ENCODE peak calls at places on chromosomes 5 and 9, in six cellular contexts. O, Y, X, Q, J and G are unnamed samples.

GRCh38 chr5:174251305-174251704 is 205.8 kb downstream of the NSG2 start:
- DNase-seq in O (no peak), Y (no peak), X (no peak), Q (no peak), J (no peak), G (no peak)

GRCh38 chr9:127931092-127931881 is 710 bp upstream of the PIP5KL1 start:
- DNase-seq in O (no peak), Y (peak; percentile 61), X (no peak), Q (peak; percentile 50), J (no peak), G (no peak)

GRCh38 chr5:59843511-59844230 is 49.9 kb downstream of the PDE4D start:
- DNase-seq in O (no peak), Y (no peak), X (no peak), Q (peak; percentile 0), J (no peak), G (no peak)

GRCh38 chr5:179160584-179160983 is 100.4 kb downstream of the ZNF354C start:
- DNase-seq in O (no peak), Y (no peak), X (no peak), Q (no peak), J (no peak), G (no peak)

GRCh38 chr9:111691686-111692329 is 30.4 kb downstream of the GNG10 start:
- DNase-seq in O (no peak), Y (peak; percentile 16), X (no peak), Q (peak; percentile 52), J (no peak), G (no peak)

GRCh38 chr9:4297795-4298254 is 2.0 kb downstream of the GLIS3 start:
- DNase-seq in O (peak; percentile 34), Y (peak; percentile 4), X (no peak), Q (peak; percentile 39), J (no peak), G (peak; percentile 34)

GRCh38 chr5:35198096-35198495 is 32.2 kb downstream of the PRLR start:
- DNase-seq in O (no peak), Y (no peak), X (no peak), Q (peak; percentile 24), J (no peak), G (no peak)

GRCh38 chr5:167861134-167861930 is 430.1 kb upstream of the WWC1 start:
- DNase-seq in O (no peak), Y (no peak), X (no peak), Q (no peak), J (no peak), G (no peak)

GRCh38 chr5:85278193-85278592 is 893.5 kb upstream of the EDIL3 start:
- DNase-seq in O (no peak), Y (no peak), X (no peak), Q (no peak), J (peak; percentile 25), G (no peak)

GRCh38 chr5:5634817-5635216 is 212.3 kb downstream of the ICE1 start:
- DNase-seq in O (no peak), Y (no peak), X (no peak), Q (no peak), J (no peak), G (no peak)

GRCh38 chr5:54007822-54008777 is 302.3 kb downstream of the ARL15 start:
- DNase-seq in O (no peak), Y (no peak), X (no peak), Q (peak; percentile 89), J (no peak), G (no peak)

GRCh38 chr5:821504-821903 is 29.3 kb downstream of the ZDHHC11 start:
- DNase-seq in O (no peak), Y (no peak), X (no peak), Q (no peak), J (no peak), G (no peak)

GRCh38 chr9:87710448-87710847 is 15.5 kb upstream of the CTSL start:
- DNase-seq in O (no peak), Y (peak; percentile 15), X (no peak), Q (no peak), J (no peak), G (no peak)

GRCh38 chr5:181160144-181160754 is 12.9 kb downstream of the OR2V2 start:
- DNase-seq in O (peak; percentile 68), Y (peak; percentile 91), X (no peak), Q (no peak), J (no peak), G (peak; percentile 76)

GRCh38 chr9:116860509-116861120 is 173.5 kb downstream of the TRIM32 start:
- DNase-seq in O (peak; percentile 33), Y (peak; percentile 64), X (no peak), Q (peak; percentile 49), J (no peak), G (peak; percentile 19)

GRCh38 chr5:83464261-83464660 is 7.3 kb upstream of the VCAN start:
- DNase-seq in O (no peak), Y (no peak), X (no peak), Q (no peak), J (no peak), G (no peak)

GRCh38 chr5:83469075-83469474 is 2.5 kb upstream of the VCAN start:
- DNase-seq in O (no peak), Y (no peak), X (no peak), Q (no peak), J (no peak), G (no peak)

GRCh38 chr5:83470516-83470915 is 1.0 kb upstream of the VCAN start:
- DNase-seq in O (no peak), Y (no peak), X (no peak), Q (peak; percentile 56), J (no peak), G (no peak)

GRCh38 chr5:83470920-83471404 is 582 bp upstream of the VCAN start:
- DNase-seq in O (no peak), Y (no peak), X (no peak), Q (no peak), J (no peak), G (no peak)

DNA sequence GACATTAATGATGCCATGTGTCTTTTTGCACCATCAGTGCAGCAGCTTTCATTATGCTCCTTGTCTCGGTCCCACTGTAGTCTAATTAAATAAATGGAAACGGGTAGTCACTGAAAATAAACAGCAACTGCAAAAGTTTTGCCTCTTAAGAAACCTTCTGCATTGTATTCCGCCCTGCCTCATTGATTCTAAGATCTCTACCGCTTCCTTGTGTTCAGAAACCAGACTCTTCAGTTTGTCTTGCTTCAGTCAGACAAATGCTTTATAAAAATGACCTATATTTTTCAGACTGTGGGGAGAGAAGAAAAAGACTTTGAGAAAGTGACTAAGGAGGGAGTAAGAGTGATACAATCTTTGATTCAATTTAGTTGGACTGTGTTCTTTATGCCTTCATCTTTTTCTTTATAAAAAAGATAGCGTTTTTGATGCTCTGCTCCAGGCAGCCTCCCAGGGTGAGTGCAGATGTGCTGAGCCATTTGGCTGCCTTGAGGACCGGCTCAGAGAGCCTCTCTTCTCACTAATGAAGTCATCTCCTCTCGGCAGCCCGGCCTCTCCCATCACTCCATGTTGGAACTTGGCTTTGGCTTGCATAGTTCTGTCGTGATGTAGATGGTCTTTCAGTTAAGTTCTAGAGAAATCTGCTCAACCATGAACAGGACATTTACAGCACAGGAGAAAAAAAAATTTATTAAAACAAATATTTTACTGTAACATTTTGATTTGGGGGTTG is 4.1 kb upstream of the VCAN start:
- DNase-seq in O (no peak), Y (no peak), X (no peak), Q (no peak), J (no peak), G (no peak)
- TF ChIP-seq POLR2A in O (no peak), Y (no peak), X (no peak), Q (no peak), J (no peak), G (no peak)

GRCh38 chr5:133610489-133611356 is 1.6 kb downstream of the FSTL4 start:
- DNase-seq in O (peak; percentile 61), Y (peak; percentile 70), X (no peak), Q (peak; percentile 23), J (no peak), G (peak; percentile 46)

GRCh38 chr5:133613184-133613583 is 843 bp upstream of the FSTL4 start:
- DNase-seq in O (no peak), Y (no peak), X (no peak), Q (no peak), J (no peak), G (no peak)

GRCh38 chr5:133613743-133614142 is 1.4 kb upstream of the FSTL4 start:
- DNase-seq in O (no peak), Y (no peak), X (no peak), Q (no peak), J (no peak), G (no peak)

GRCh38 chr5:133611357-133612020 is 852 bp downstream of the FSTL4 start:
- DNase-seq in O (no peak), Y (no peak), X (no peak), Q (no peak), J (no peak), G (no peak)

GRCh38 chr5:133612021-133612860 is at the start of gene FSTL4:
- DNase-seq in O (no peak), Y (no peak), X (no peak), Q (no peak), J (no peak), G (peak; percentile 28)
- TF ChIP-seq POLR2AphosphoS5 in O (no peak), Y (no peak), X (no peak), Q (no peak), J (no peak), G (no peak)

GRCh38 chr5:148388692-148389091 is 4.9 kb downstream of the FBXO38 start:
- DNase-seq in O (no peak), Y (no peak), X (no peak), Q (no peak), J (no peak), G (no peak)
- TF ChIP-seq TAF1 in O (no peak), Y (no peak), X (no peak), Q (no peak), J (no peak), G (no peak)

GRCh38 chr9:76902395-76902794 is 3.5 kb downstream of the PRUNE2 start:
- DNase-seq in O (no peak), Y (no peak), X (no peak), Q (no peak), J (no peak), G (no peak)

GRCh38 chr9:76901801-76902200 is 4.1 kb downstream of the PRUNE2 start:
- DNase-seq in O (no peak), Y (no peak), X (no peak), Q (no peak), J (no peak), G (no peak)

GRCh38 chr9:76904661-76905457 is 1.1 kb downstream of the PRUNE2 start:
- DNase-seq in O (no peak), Y (no peak), X (no peak), Q (no peak), J (no peak), G (no peak)

GRCh38 chr9:76905661-76905983 is 292 bp downstream of the PRUNE2 start:
- DNase-seq in O (no peak), Y (no peak), X (no peak), Q (no peak), J (no peak), G (no peak)

DNA sequence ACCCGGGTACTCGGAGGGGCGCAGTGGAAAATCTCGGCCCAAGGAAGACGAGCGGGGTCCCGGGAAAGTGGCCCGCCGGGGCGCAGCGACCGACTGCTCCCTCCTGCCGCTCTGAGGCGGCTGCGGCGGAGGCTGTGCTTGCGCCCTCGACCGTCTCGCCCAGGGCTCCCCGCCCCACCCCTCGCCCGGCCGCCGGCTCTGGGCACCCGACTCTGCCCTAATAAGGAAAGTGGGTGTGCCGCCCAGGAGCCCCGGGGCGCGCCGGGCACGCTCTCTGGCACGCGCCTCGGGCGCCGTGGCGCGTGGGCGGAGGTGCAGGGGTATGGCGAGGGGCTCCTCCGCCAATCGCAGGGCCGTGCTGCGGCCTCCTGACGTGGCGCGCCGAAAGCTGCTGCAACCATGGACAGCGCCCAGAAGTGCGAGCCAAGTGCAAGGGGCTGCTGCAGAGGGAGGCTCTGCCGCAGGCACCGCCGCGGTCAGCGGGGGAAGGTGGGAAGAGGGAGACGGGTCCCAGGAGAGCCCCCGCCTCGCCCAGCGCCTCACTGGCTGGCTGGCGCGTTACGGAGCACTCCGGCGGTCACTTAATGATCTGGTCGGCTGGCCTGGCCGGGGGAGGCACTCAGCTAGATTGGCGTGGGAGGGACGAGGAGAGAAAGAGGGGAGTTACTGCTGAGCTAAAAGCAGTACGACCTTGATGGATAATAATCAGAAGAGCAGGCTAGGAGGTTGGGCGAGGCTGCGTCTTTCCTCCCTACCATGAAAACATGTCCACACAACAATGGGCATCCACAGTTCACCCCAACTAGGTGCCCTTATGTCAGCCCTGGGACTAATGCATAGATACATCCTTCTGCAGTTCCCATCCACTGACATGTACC is at the start of gene PRUNE2:
- DNase-seq in O (peak; percentile 25), Y (peak; percentile 5), X (peak; percentile 83), Q (no peak), J (no peak), G (no peak)
- TF ChIP-seq POLR2A in O (no peak), Y (no peak), X (peak; percentile 83), Q (no peak), J (no peak), G (no peak)